ENCODE peak calls at places on chromosomes 12 and 14, in six cellular contexts. D is HCT116; T is body of pancreas; X is CD8-positive, alpha-beta T cell; L is heart right ventricle; R is heart left ventricle. F is an unnamed sample.
A peak's percentile ranks its signal among the peaks of the same experiment; 100 is the strongest.

GRCh38 chr12:41064411-41064810 is 123.7 kb upstream of the PDZRN4 start:
- DNase-seq in R (no peak), L (no peak), X (no peak), T (no peak), D (no peak), F (no peak)

GRCh38 chr12:30748150-30748549 is 6.6 kb downstream of the CAPRIN2 start:
- DNase-seq in T (no peak), D (no peak), L (no peak), X (no peak), R (no peak), F (no peak)

GRCh38 chr12:39505025-39505424 is 62.1 kb upstream of the KIF21A start:
- DNase-seq in R (no peak), L (no peak), X (no peak), T (no peak), D (no peak), F (peak; percentile 37)

GRCh38 chr14:104512771-104513640 is 66.6 kb upstream of the C14orf180 start:
- DNase-seq in L (no peak), D (no peak), R (no peak), X (no peak), T (no peak), F (no peak)

GRCh38 chr12:44015333-44015941 is 179.6 kb downstream of the TMEM117 start:
- DNase-seq in X (no peak), D (peak; percentile 34), L (no peak), T (no peak), R (no peak), F (no peak)

GRCh38 chr12:127145929-127146789 is 1120.8 kb upstream of the TMEM132C start:
- DNase-seq in D (peak; percentile 28), R (peak; percentile 86), L (peak; percentile 84), X (peak; percentile 25), T (peak; percentile 67), F (no peak)

GRCh38 chr12:120928864-120929652 is 24.9 kb upstream of the SPPL3 start:
- DNase-seq in L (no peak), T (peak; percentile 80), R (no peak), X (no peak), D (peak; percentile 90), F (no peak)

GRCh38 chr14:103112488-103113243 is 10.6 kb upstream of the TNFAIP2 start:
- DNase-seq in R (no peak), X (no peak), L (no peak), D (no peak), T (no peak), F (no peak)

GRCh38 chr12:109020136-109020535 is 732 bp downstream of the SVOP start:
- DNase-seq in L (no peak), X (no peak), T (no peak), R (no peak), D (no peak), F (no peak)

GRCh38 chr14:26934151-26934550 is 336.3 kb upstream of the NOVA1 start:
- DNase-seq in T (no peak), R (no peak), L (no peak), X (no peak), D (no peak), F (no peak)

GRCh38 chr12:65881965-65882413 is 57.7 kb downstream of the HMGA2 start:
- DNase-seq in L (peak; percentile 77), R (peak; percentile 77), T (peak; percentile 79), D (no peak), X (no peak), F (no peak)

GRCh38 chr14:95833429-95833828 is 43.2 kb upstream of the TUNAR start:
- DNase-seq in X (no peak), L (no peak), T (no peak), R (no peak), D (no peak), F (no peak)

GRCh38 chr14:102525213-102526143 is 15.9 kb upstream of the ANKRD9 start:
- DNase-seq in L (no peak), T (peak; percentile 55), X (no peak), D (peak; percentile 39), R (no peak), F (peak; percentile 29)

GRCh38 chr12:100793182-100793581 is 1.4 kb upstream of the ANO4 start:
- DNase-seq in R (no peak), D (peak; percentile 43), T (no peak), L (no peak), X (no peak), F (peak; percentile 16)

GRCh38 chr12:82314406-82314892 is 43.7 kb downstream of the CCDC59 start:
- DNase-seq in R (no peak), D (no peak), L (no peak), T (peak; percentile 65), X (no peak), F (peak; percentile 14)

GRCh38 chr12:124053855-124054254 is 80.8 kb downstream of the ZNF664 start:
- DNase-seq in D (peak; percentile 12), T (peak; percentile 19), R (peak; percentile 57), X (no peak), L (peak; percentile 34), F (no peak)

GRCh38 chr14:74974364-74975058 is 19.1 kb upstream of the PGF start:
- DNase-seq in D (no peak), X (no peak), T (no peak), R (peak; percentile 69), L (peak; percentile 58), F (no peak)

GRCh38 chr14:68783408-68784297 is 9.2 kb downstream of the ZFP36L1 start:
- DNase-seq in R (peak; percentile 8), D (no peak), X (no peak), L (no peak), T (peak; percentile 95), F (no peak)

GRCh38 chr12:89939468-89940215 is 231.0 kb upstream of the ATP2B1 start:
- DNase-seq in L (no peak), R (no peak), X (no peak), D (no peak), T (no peak), F (no peak)

GRCh38 chr14:21093769-21094681 is 4.4 kb downstream of the ZNF219 start:
- DNase-seq in L (no peak), X (no peak), R (no peak), T (no peak), D (no peak), F (no peak)

GRCh38 chr14:100589071-100589759 is 2.0 kb upstream of the BEGAIN start:
- DNase-seq in R (peak; percentile 9), L (no peak), T (no peak), D (no peak), X (no peak), F (no peak)

GRCh38 chr14:75310295-75311059 is 31.8 kb downstream of the FOS start:
- DNase-seq in T (peak; percentile 90), L (peak; percentile 91), D (no peak), X (no peak), R (peak; percentile 92), F (no peak)

GRCh38 chr12:32047846-32048245 is 58.8 kb upstream of the BICD1 start:
- DNase-seq in R (no peak), X (no peak), L (no peak), D (no peak), T (no peak), F (no peak)

GRCh38 chr12:52581481-52581880 is 7.8 kb upstream of the KRT74 start:
- DNase-seq in R (no peak), T (no peak), L (no peak), X (no peak), D (no peak), F (peak; percentile 66)

GRCh38 chr12:49624919-49625577 is 1.7 kb downstream of the PRPF40B start:
- DNase-seq in D (peak; percentile 7), L (no peak), T (peak; percentile 25), R (no peak), X (no peak), F (no peak)

GRCh38 chr12:63764481-63764880 is 15.2 kb upstream of the RXYLT1 start:
- DNase-seq in L (no peak), R (no peak), X (no peak), D (no peak), T (peak; percentile 7), F (no peak)

GRCh38 chr14:61337893-61338292 is 16.5 kb downstream of the PRKCH start:
- DNase-seq in R (no peak), D (no peak), X (peak; percentile 67), L (no peak), T (no peak), F (no peak)

GRCh38 chr14:35332517-35333346 is 40.5 kb downstream of the PSMA6 start:
- DNase-seq in X (no peak), T (no peak), R (peak; percentile 46), L (no peak), D (no peak), F (no peak)

GRCh38 chr14:54662491-54663116 is 95.7 kb downstream of the SAMD4A start:
- DNase-seq in T (no peak), R (no peak), X (no peak), D (no peak), L (no peak), F (no peak)

GRCh38 chr14:89422181-89422951 is 5.3 kb upstream of the FOXN3 start:
- DNase-seq in L (no peak), R (no peak), T (no peak), D (no peak), X (no peak), F (no peak)

GRCh38 chr12:113881588-113881987 is 84.5 kb downstream of the RBM19 start:
- DNase-seq in X (no peak), D (no peak), L (no peak), T (no peak), R (no peak), F (no peak)

GRCh38 chr14:99188721-99189120 is 83.3 kb downstream of the BCL11B start:
- DNase-seq in T (no peak), D (no peak), L (no peak), R (no peak), X (no peak), F (no peak)
- H3K27ac ChIP-seq in T (no peak overlapping the region), D (no peak overlapping the region), L (no peak overlapping the region), R (no peak overlapping the region), X (peak overlapping the region; percentile 62), F (no peak overlapping the region)

GRCh38 chr12:237026-237815 is 23.3 kb upstream of the SLC6A12 start:
- DNase-seq in T (no peak), X (no peak), D (no peak), R (no peak), L (no peak), F (no peak)
- H3K27ac ChIP-seq in T (no peak overlapping the region), X (no peak overlapping the region), D (no peak overlapping the region), R (no peak overlapping the region), L (no peak overlapping the region), F (no peak overlapping the region)

GRCh38 chr14:24324024-24324423 is 10.8 kb downstream of the ADCY4 start:
- DNase-seq in X (no peak), T (no peak), D (no peak), L (no peak), R (no peak), F (no peak)
- H3K27ac ChIP-seq in X (no peak overlapping the region), T (no peak overlapping the region), D (no peak overlapping the region), L (no peak overlapping the region), R (no peak overlapping the region), F (no peak overlapping the region)

GRCh38 chr12:29714966-29715365 is 68.8 kb downstream of the TMTC1 start:
- DNase-seq in L (no peak), X (no peak), R (no peak), D (no peak), T (no peak), F (no peak)

GRCh38 chr12:29710104-29710503 is 73.6 kb downstream of the TMTC1 start:
- DNase-seq in D (no peak), X (no peak), T (peak; percentile 24), R (peak; percentile 53), L (peak; percentile 31), F (no peak)

GRCh38 chr12:29717540-29718100 is 66.1 kb downstream of the TMTC1 start:
- DNase-seq in R (no peak), T (no peak), X (no peak), D (no peak), L (no peak), F (no peak)

GRCh38 chr12:29711381-29711780 is 72.4 kb downstream of the TMTC1 start:
- DNase-seq in L (no peak), X (no peak), T (no peak), R (no peak), D (no peak), F (no peak)

GRCh38 chr12:29713729-29714128 is 70.0 kb downstream of the TMTC1 start:
- DNase-seq in X (no peak), R (no peak), D (no peak), L (no peak), T (no peak), F (no peak)
- H3K27ac ChIP-seq in X (no peak overlapping the region), R (peak overlapping the region; percentile 16), D (no peak overlapping the region), L (no peak overlapping the region), T (no peak overlapping the region), F (no peak overlapping the region)

F was measured in epithelial cell of prostate.